ENCODE peak calls at places on chromosomes 16 and 17, in eight cellular contexts. O is endodermal cell; L is mucosa of descending colon; F is small intestine; Q is left kidney; K is LHCN-M2; C is stimulated activated CD4-positive, alpha-beta T cell treated with anti-CD3 and anti-CD28 coated beads, Interleukin-1b, Interleukin-23, amount 100 ng/mL, for 1 hour; A is AG09319. U is an unnamed sample.

GRCh38 chr16:88655733-88656281 is 5.0 kb upstream of the CYBA start:
- DNase-seq in O (no peak), Q (no peak), K (no peak), L (no peak), F (no peak), A (no peak), C (no peak), U (no peak)

GRCh38 chr16:66295191-66295590 is 71.3 kb upstream of the CDH5 start:
- DNase-seq in K (no peak), C (no peak), O (peak), A (no peak), L (no peak), F (no peak), Q (no peak), U (no peak)

GRCh38 chr17:9750488-9750887 is 40.9 kb downstream of the DHRS7C start:
- DNase-seq in C (no peak), L (no peak), O (no peak), A (no peak), Q (peak), K (no peak), F (no peak), U (no peak)

GRCh38 chr16:11572301-11572995 is 14.3 kb downstream of the LITAF start:
- DNase-seq in L (no peak), F (peak), Q (peak), A (no peak), O (peak), K (no peak), C (no peak), U (no peak)

GRCh38 chr17:64006361-64007088 is 8.4 kb downstream of the PRR29 start:
- DNase-seq in F (peak), C (no peak), K (no peak), O (peak), A (no peak), Q (peak), L (no peak), U (no peak)

GRCh38 chr16:10988164-10988803 is 43.9 kb downstream of the CLEC16A start:
- DNase-seq in C (no peak), O (peak), K (no peak), L (no peak), F (no peak), Q (no peak), A (no peak), U (no peak)

GRCh38 chr16:57480127-57480753 is 6.1 kb downstream of the DOK4 start:
- DNase-seq in K (peak), A (peak), C (no peak), F (peak), O (peak), L (peak), Q (peak), U (no peak)

GRCh38 chr17:79413591-79413990 is 197.3 kb downstream of the RBFOX3 start:
- DNase-seq in C (no peak), F (no peak), Q (no peak), L (no peak), A (no peak), K (no peak), O (no peak), U (no peak)

GRCh38 chr17:55440391-55440790 is 18.8 kb upstream of the MMD start:
- DNase-seq in Q (no peak), C (no peak), F (no peak), L (no peak), O (no peak), A (no peak), K (no peak), U (no peak)

GRCh38 chr16:22188595-22189442 is 17.3 kb upstream of the EEF2K start:
- DNase-seq in A (peak), Q (peak), O (peak), L (peak), F (peak), C (peak), K (peak), U (peak)

GRCh38 chr16:85423186-85423550 is 190.0 kb upstream of the GSE1 start:
- DNase-seq in K (no peak), Q (no peak), L (no peak), C (no peak), O (no peak), F (no peak), A (no peak), U (no peak)

GRCh38 chr17:31582151-31582907 is 190.9 kb downstream of the RAB11FIP4 start:
- DNase-seq in F (peak), A (peak), L (peak), Q (no peak), K (peak), O (no peak), C (no peak), U (no peak)

GRCh38 chr17:49996121-49996494 is 1.1 kb upstream of the DLX3 start:
- DNase-seq in F (no peak), L (no peak), Q (no peak), A (no peak), O (no peak), C (no peak), K (no peak), U (no peak)

GRCh38 chr16:85286970-85287814 is 174.9 kb upstream of the CIBAR2 start:
- DNase-seq in L (no peak), A (no peak), C (no peak), Q (peak), F (no peak), O (no peak), K (peak), U (peak)

GRCh38 chr16:89721644-89722391 is 481 bp downstream of the ZNF276 start:
- DNase-seq in K (peak), F (peak), C (peak), O (no peak), Q (peak), A (no peak), L (peak), U (no peak)

GRCh38 chr17:4059656-4060055 is 83.2 kb downstream of the ZZEF1 start:
- DNase-seq in A (no peak), O (no peak), K (no peak), Q (no peak), F (peak), C (no peak), L (no peak), U (no peak)

GRCh38 chr17:33152793-33153192 is 140.3 kb downstream of the ASIC2 start:
- DNase-seq in Q (no peak), C (no peak), L (no peak), F (no peak), O (no peak), K (no peak), A (no peak), U (no peak)

GRCh38 chr16:78732693-78733092 is 633.2 kb downstream of the WWOX start:
- DNase-seq in O (no peak), C (no peak), L (no peak), A (no peak), K (no peak), F (no peak), Q (no peak), U (no peak)

GRCh38 chr17:44912763-44913544 is 2.3 kb downstream of the GFAP start:
- DNase-seq in Q (no peak), O (peak), K (no peak), A (no peak), L (no peak), C (no peak), F (no peak), U (no peak)

GRCh38 chr16:30503403-30504296 is 22.7 kb downstream of the ZNF768 start:
- DNase-seq in L (no peak), K (no peak), O (no peak), Q (no peak), F (no peak), A (no peak), C (no peak), U (no peak)

GRCh38 chr16:22813946-22814325 is at the start of gene HS3ST2:
- DNase-seq in L (peak), Q (peak), A (no peak), F (no peak), O (peak), C (no peak), K (no peak), U (no peak)